ENCODE peak calls at places on chromosomes 11 and 22, in four cellular contexts. One of them, this sample, is unnamed.
A peak's percentile ranks its signal among the peaks of the same experiment; 100 is the strongest.

GRCh38 chr22:30667092-30667485 is 586 bp downstream of the DUSP18 start:
- DNase-seq in IMR-90: no peak
- DNase-seq in body of pancreas: no peak
- DNase-seq in stomach: no peak
- DNase-seq in this sample: no peak

GRCh38 chr11:45922425-45923082 is at the start of gene LARGE2:
- DNase-seq in stomach: peak; percentile 78
- DNase-seq in IMR-90: no peak
- DNase-seq in body of pancreas: peak; percentile 88
- DNase-seq in this sample: peak; percentile 28

GRCh38 chr11:118618115-118618990 is 10.9 kb downstream of the PHLDB1 start:
- DNase-seq in body of pancreas: peak; percentile 36
- DNase-seq in stomach: peak; percentile 44
- DNase-seq in IMR-90: peak; percentile 96
- DNase-seq in this sample: peak; percentile 50

GRCh38 chr11:43278302-43278956 is 33.4 kb upstream of the API5 start:
- DNase-seq in body of pancreas: no peak
- DNase-seq in stomach: no peak
- DNase-seq in IMR-90: peak; percentile 23
- DNase-seq in this sample: no peak

GRCh38 chr11:69657911-69658605 is 17.1 kb downstream of the LTO1 start:
- DNase-seq in IMR-90: peak; percentile 33
- DNase-seq in body of pancreas: no peak
- DNase-seq in stomach: no peak
- DNase-seq in this sample: no peak

GRCh38 chr11:77823775-77824174 is 2.8 kb downstream of the AAMDC start:
- DNase-seq in stomach: no peak
- DNase-seq in body of pancreas: no peak
- DNase-seq in IMR-90: peak; percentile 52
- DNase-seq in this sample: no peak

GRCh38 chr22:48797731-48798130 is 1029.9 kb downstream of the BRD1 start:
- DNase-seq in IMR-90: no peak
- DNase-seq in stomach: no peak
- DNase-seq in body of pancreas: no peak
- DNase-seq in this sample: no peak

GRCh38 chr22:45493286-45493771 is 9.4 kb upstream of the FBLN1 start:
- DNase-seq in IMR-90: no peak
- DNase-seq in body of pancreas: no peak
- DNase-seq in stomach: no peak
- DNase-seq in this sample: no peak

GRCh38 chr11:117179048-117179999 is 781 bp downstream of the SIDT2 start:
- DNase-seq in IMR-90: no peak
- DNase-seq in stomach: peak; percentile 51
- DNase-seq in body of pancreas: peak; percentile 58
- DNase-seq in this sample: peak; percentile 74

GRCh38 chr11:63610604-63611394 is 3.4 kb downstream of the PLAAT3 start:
- DNase-seq in body of pancreas: no peak
- DNase-seq in stomach: peak; percentile 21
- DNase-seq in IMR-90: no peak
- DNase-seq in this sample: peak; percentile 33

GRCh38 chr11:125155767-125156166 is 8.8 kb upstream of the PKNOX2 start:
- DNase-seq in IMR-90: no peak
- DNase-seq in stomach: no peak
- DNase-seq in body of pancreas: no peak
- DNase-seq in this sample: no peak

GRCh38 chr11:101741479-101742175 is 157.8 kb upstream of the TRPC6 start:
- DNase-seq in body of pancreas: no peak
- DNase-seq in stomach: no peak
- DNase-seq in IMR-90: no peak
- DNase-seq in this sample: no peak

GRCh38 chr11:36478700-36479329 is 31.3 kb downstream of the TRAF6 start:
- DNase-seq in body of pancreas: no peak
- DNase-seq in IMR-90: peak; percentile 59
- DNase-seq in stomach: no peak
- DNase-seq in this sample: peak; percentile 39

GRCh38 chr11:61109671-61110070 is 7.4 kb downstream of the CD5 start:
- DNase-seq in body of pancreas: no peak
- DNase-seq in stomach: no peak
- DNase-seq in IMR-90: no peak
- DNase-seq in this sample: no peak

GRCh38 chr22:46457502-46458488 is 79.6 kb downstream of the CELSR1 start:
- DNase-seq in IMR-90: peak; percentile 64
- DNase-seq in body of pancreas: no peak
- DNase-seq in stomach: no peak
- DNase-seq in this sample: no peak

GRCh38 chr22:35914665-35915476 is 113.8 kb downstream of the RBFOX2 start:
- DNase-seq in body of pancreas: peak; percentile 80
- DNase-seq in IMR-90: peak; percentile 91
- DNase-seq in stomach: peak; percentile 58
- DNase-seq in this sample: peak; percentile 86

GRCh38 chr22:35912668-35913067 is 116.0 kb downstream of the RBFOX2 start:
- DNase-seq in body of pancreas: no peak
- DNase-seq in IMR-90: no peak
- DNase-seq in stomach: no peak
- DNase-seq in this sample: no peak

GRCh38 chr22:35915477-35916013 is 113.1 kb downstream of the RBFOX2 start:
- DNase-seq in stomach: no peak
- DNase-seq in IMR-90: peak; percentile 66
- DNase-seq in body of pancreas: no peak
- DNase-seq in this sample: no peak

GRCh38 chr22:35913925-35914324 is 114.7 kb downstream of the RBFOX2 start:
- DNase-seq in IMR-90: no peak
- DNase-seq in body of pancreas: no peak
- DNase-seq in stomach: no peak
- DNase-seq in this sample: no peak

GRCh38 chr22:35914357-35914664 is 114.3 kb downstream of the RBFOX2 start:
- DNase-seq in stomach: no peak
- DNase-seq in body of pancreas: no peak
- DNase-seq in IMR-90: no peak
- DNase-seq in this sample: no peak
- H3K4me1 ChIP-seq in stomach: peaks cover 92% of the 10 kb centered on the region
- H3K4me1 ChIP-seq in body of pancreas: peaks cover 57% of the 10 kb centered on the region
- H3K4me1 ChIP-seq in IMR-90: peaks cover 12% of the 10 kb centered on the region
- H3K4me1 ChIP-seq in this sample: peaks cover 57% of the 10 kb centered on the region

DNA sequence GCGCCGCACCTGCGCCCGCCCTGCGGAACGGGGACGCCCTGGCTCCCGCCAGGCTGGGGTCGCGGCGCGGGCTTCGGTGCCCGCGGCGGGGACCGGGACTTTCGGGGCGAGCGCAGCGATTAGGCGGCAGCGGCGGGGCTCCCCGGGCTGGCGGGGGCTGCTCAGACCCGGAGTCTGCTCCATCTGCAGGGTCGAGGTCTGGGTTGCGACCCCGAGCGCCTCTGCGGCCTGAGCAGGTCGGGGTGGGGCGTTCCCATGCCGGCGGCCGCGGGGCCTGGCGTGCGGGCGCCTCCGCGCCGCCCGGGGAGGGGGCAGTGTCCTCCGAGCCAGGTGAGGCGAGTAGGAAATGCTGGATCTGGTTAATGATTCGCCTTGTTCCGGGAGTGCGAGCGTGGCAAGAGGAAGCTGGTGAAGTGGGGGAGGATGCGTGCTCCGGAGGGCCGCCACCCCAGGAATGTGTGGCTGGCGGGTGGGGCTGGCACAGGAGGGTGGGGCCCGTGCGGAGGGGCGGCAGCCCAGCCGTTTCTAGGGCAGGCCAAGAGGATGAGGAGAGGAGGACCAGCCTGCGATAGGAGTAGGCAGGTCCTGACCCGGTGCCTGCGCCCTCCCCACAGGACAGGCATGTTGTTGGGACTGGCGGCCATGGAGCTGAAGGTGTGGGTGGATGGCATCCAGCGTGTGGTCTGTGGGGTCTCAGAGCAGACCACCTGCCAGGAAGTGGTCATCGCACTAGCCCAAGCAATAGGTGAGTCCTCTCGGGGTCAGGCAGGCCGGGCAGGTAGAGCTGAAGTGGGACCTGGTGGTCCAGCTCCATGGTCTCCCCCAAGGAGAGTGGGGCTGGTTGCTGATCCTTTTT is 606 bp downstream of the RASSF7 start:
- DNase-seq in IMR-90: no peak
- DNase-seq in body of pancreas: peak; percentile 91
- DNase-seq in stomach: peak; percentile 89
- DNase-seq in this sample: no peak
- TF ChIP-seq POLR2A in IMR-90: no peak
- TF ChIP-seq POLR2A in body of pancreas: peak; percentile 73
- TF ChIP-seq POLR2A in stomach: no peak
- TF ChIP-seq POLR2A in this sample: no peak

DNA sequence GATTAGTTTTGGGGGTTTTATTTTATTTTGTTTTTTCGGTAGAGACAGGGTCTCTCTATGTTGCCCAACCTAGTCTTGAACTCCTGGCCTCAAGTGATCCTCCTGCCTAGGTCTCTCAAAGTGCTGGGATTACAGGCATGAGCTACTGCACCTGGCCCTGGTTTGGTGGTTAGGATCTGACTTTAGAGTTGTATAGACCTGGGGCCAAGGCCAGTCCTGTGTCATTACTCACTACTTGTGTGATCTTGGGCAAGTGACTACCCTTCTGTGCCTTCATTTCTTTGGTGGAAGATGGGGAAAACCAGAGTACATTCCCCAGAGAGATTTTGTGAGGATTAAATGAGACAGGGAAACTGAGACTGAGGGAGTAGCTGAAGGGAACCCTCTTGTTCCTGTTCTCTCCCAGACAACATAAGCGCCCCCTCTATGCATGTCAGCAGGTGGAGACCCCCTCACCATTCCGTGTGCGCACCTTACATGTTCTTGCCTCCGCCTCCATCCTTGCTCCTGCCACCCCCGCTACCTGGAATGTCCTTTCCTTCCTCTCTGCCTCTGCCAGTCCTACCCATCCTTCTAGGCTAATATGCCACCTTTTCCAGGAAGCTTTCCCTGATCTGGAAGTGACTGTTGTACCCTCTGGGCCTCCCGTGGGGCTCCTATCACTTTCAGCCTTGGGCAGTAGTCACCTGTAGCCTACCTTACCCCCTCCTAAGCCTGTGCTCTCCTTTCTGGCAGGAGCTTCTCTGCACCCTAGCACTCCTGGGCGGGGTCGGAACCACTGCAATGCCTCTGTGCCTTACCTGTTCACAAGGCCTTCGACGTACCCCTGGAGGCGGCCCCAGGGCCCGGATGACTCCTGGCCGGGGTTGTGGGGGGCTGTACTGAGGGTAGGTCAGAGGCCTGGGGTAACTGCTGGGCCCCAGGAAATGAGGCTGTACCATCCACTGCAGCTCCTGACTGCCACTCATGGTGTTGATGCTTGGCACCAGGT is 3.9 kb downstream of the FOSL1 start:
- DNase-seq in stomach: no peak
- DNase-seq in body of pancreas: no peak
- DNase-seq in IMR-90: no peak
- DNase-seq in this sample: no peak
- H3K4me1 ChIP-seq in stomach: peaks cover 74% of the 10 kb centered on the region
- H3K4me1 ChIP-seq in body of pancreas: peaks cover 24% of the 10 kb centered on the region
- H3K4me1 ChIP-seq in IMR-90: peaks cover 35% of the 10 kb centered on the region
- H3K4me1 ChIP-seq in this sample: peaks cover 36% of the 10 kb centered on the region

DNA sequence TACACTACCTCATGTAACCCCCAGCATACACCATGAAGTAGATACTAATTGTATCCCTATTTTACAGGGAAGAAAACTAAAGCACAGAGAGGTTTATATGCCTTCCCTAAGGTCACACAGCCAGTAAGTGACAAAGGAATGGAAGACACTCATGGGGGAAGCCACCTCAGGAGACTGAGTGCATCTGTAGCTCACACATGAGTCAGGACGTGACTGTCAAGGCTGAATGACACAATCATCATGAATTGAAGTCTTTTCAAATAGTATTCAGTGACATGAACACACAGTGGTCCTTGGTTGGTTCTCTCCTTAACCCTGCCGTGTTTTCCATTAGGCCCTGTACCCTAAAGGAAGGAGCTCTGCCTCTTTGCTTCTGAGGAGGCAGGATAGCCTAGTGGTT is 463.0 kb downstream of the NTM start:
- DNase-seq in stomach: no peak
- DNase-seq in IMR-90: no peak
- DNase-seq in body of pancreas: no peak
- DNase-seq in this sample: no peak
- TF ChIP-seq POLR2A in stomach: no peak
- TF ChIP-seq POLR2A in IMR-90: no peak
- TF ChIP-seq POLR2A in body of pancreas: no peak
- TF ChIP-seq POLR2A in this sample: no peak

DNA sequence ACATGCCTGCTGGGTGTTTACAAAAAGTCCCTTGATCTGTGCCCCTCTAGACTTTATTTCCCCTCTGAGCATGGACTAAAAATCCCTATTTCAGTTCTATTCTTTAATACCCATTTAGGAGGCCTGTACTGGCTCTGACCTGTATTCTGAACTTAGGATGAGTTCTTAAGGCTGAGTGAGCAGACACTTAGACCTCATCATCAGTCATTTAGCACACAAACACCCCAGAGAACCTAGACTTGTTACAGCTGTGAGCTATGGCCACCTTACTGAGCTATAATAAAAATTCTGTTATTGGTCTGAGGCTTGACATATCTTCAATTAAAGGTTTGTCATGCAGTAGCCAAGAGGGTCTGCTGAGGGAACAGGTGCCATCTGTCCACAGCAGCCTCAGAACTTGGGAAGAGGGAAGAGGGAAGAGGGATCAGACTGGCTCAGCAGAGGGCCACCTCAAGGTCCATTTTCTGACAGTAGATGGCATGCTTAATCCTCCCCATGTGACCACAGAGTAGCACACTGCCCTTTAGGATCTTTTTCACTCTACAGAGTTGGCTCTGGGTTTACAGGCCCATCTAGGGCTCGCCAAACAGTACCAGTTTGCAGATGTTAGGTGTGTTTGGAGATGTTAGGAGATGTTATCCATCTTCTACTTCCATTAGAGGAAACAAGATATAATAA is 30.2 kb upstream of the RRM1 start:
- DNase-seq in stomach: no peak
- DNase-seq in IMR-90: no peak
- DNase-seq in body of pancreas: no peak
- DNase-seq in this sample: no peak
- H3K4me1 ChIP-seq in stomach: peaks cover 70% of the 10 kb centered on the region
- H3K4me1 ChIP-seq in IMR-90: no peaks in the 10 kb centered on the region
- H3K4me1 ChIP-seq in body of pancreas: peaks cover 14% of the 10 kb centered on the region
- H3K4me1 ChIP-seq in this sample: no peaks in the 10 kb centered on the region

GRCh38 chr11:289145-289705 is 299 bp downstream of the PGGHG start:
- DNase-seq in body of pancreas: no peak
- DNase-seq in stomach: no peak
- DNase-seq in IMR-90: no peak
- DNase-seq in this sample: peak; percentile 9
- TF ChIP-seq POLR2A in body of pancreas: no peak
- TF ChIP-seq POLR2A in stomach: no peak
- TF ChIP-seq POLR2A in IMR-90: no peak
- TF ChIP-seq POLR2A in this sample: no peak

DNA sequence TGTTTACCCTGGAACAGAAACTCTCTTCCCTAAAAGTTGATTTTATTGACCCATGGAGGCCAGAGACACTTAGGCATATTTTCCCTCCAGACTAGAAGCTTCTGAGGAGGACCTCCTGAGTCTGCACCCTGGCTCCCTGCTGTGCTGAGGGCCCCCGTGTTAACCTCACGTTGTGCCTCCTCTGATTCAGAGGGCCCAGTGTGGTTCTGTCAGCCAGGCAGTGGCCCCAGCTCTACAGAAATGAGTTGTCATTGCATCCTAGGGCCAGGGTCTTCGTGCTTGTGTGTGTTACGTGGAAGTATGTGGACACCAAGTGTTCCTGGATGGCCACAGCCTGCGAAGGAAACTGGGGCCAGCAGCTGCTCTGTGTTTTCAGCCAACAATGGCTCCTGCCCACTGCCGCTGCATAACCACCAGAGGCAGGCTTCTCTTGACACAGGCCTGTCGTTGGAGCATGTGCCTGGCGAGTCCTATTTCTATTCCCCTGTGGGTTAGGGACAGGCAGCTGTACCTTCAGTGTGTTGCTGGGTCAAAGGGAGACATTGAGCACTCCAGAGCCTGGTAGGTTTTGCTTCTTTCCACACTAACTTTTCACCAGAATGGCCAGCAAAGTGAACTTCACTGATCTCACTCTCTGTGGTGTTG is 44.5 kb downstream of the MED15 start:
- DNase-seq in stomach: no peak
- DNase-seq in body of pancreas: peak; percentile 84
- DNase-seq in IMR-90: no peak
- DNase-seq in this sample: no peak
- H3K4me1 ChIP-seq in stomach: peaks cover 86% of the 10 kb centered on the region
- H3K4me1 ChIP-seq in body of pancreas: peaks cover 34% of the 10 kb centered on the region
- H3K4me1 ChIP-seq in IMR-90: peaks cover 47% of the 10 kb centered on the region
- H3K4me1 ChIP-seq in this sample: peaks cover 62% of the 10 kb centered on the region

This sample was measured in adrenal gland.